ENCODE peak calls at places on chromosomes 11 and 22, in seven cellular contexts. M is progenitor cell of endocrine pancreas, Y is epithelial cell of esophagus, N is upper lobe of left lung, C is IMR-90, Q is bronchial epithelial cell, P is EL. D is an unnamed sample.

GRCh38 chr11:36469063-36469462 is 41.0 kb downstream of the TRAF6 start:
- DNase-seq in M (no peak), P (peak; percentile 59), Q (no peak), C (no peak), N (no peak), Y (no peak), D (no peak)

GRCh38 chr22:44668190-44668885 is 33.7 kb upstream of the PRR5 start:
- DNase-seq in Q (no peak), C (no peak), Y (no peak), N (no peak), M (peak; percentile 31), P (no peak), D (no peak)

GRCh38 chr11:41947392-41947791 is 487.9 kb upstream of the LRRC4C start:
- DNase-seq in Q (no peak), P (no peak), C (no peak), Y (no peak), M (no peak), N (no peak), D (no peak)

GRCh38 chr22:42384506-42384905 is 47.7 kb downstream of the NFAM1 start:
- DNase-seq in Y (no peak), C (no peak), P (no peak), Q (no peak), N (no peak), M (no peak), D (no peak)

GRCh38 chr11:2704356-2704755 is 4.6 kb upstream of the KCNQ1OT1 start:
- DNase-seq in M (no peak), P (no peak), Q (no peak), Y (no peak), N (no peak), C (no peak), D (no peak)

GRCh38 chr11:995058-995751 is 41.3 kb downstream of the MUC6 start:
- DNase-seq in N (no peak), C (no peak), Y (no peak), M (no peak), Q (peak; percentile 2), P (no peak), D (no peak)

GRCh38 chr11:1205121-1205986 is 17.5 kb upstream of the MUC5B start:
- DNase-seq in Y (no peak), M (peak; percentile 8), C (no peak), P (no peak), N (no peak), Q (no peak), D (no peak)

GRCh38 chr11:86487670-86488069 is 113.0 kb downstream of the CCDC81 start:
- DNase-seq in C (no peak), M (no peak), Y (no peak), N (no peak), Q (no peak), P (no peak), D (no peak)

GRCh38 chr11:129440028-129440630 is 64.5 kb downstream of the BARX2 start:
- DNase-seq in P (no peak), N (no peak), M (no peak), Q (peak; percentile 100), C (no peak), Y (peak; percentile 100), D (no peak)

GRCh38 chr22:32411388-32411787 is 659 bp downstream of the RTCB start:
- DNase-seq in Q (peak; percentile 74), Y (peak; percentile 80), C (peak; percentile 40), N (no peak), M (no peak), P (peak; percentile 28), D (no peak)

GRCh38 chr22:50059881-50060262 is 1.8 kb upstream of the TTLL8 start:
- DNase-seq in Q (no peak), M (no peak), Y (no peak), N (no peak), P (no peak), C (no peak), D (no peak)

GRCh38 chr11:35166369-35167360 is 27.7 kb downstream of the CD44 start:
- DNase-seq in Y (peak; percentile 98), N (no peak), Q (peak; percentile 97), P (peak; percentile 99), C (peak; percentile 93), M (no peak), D (peak; percentile 44)

GRCh38 chr11:20113147-20113435 is 47.2 kb downstream of the DBX1 start:
- DNase-seq in C (no peak), M (no peak), Y (peak; percentile 77), Q (peak; percentile 74), P (no peak), N (no peak), D (no peak)

GRCh38 chr11:126413843-126414405 is 58.4 kb downstream of the ST3GAL4 start:
- DNase-seq in P (no peak), N (no peak), M (no peak), Y (no peak), C (no peak), Q (no peak), D (no peak)

GRCh38 chr22:50150161-50151129 is 20.1 kb upstream of the PANX2 start:
- DNase-seq in Q (no peak), P (no peak), C (peak; percentile 35), M (no peak), Y (peak; percentile 22), N (no peak), D (no peak)

GRCh38 chr11:77101043-77101537 is 1.6 kb upstream of the OMP start:
- DNase-seq in C (peak; percentile 30), N (no peak), Q (peak; percentile 17), M (no peak), P (peak; percentile 31), Y (peak; percentile 31), D (no peak)

GRCh38 chr11:44943118-44943517 is 7.6 kb downstream of the TP53I11 start:
- DNase-seq in C (no peak), P (no peak), Q (no peak), N (peak; percentile 84), M (no peak), Y (no peak), D (no peak)

GRCh38 chr11:39346043-39346442 is 2113.4 kb downstream of the LRRC4C start:
- DNase-seq in Q (no peak), C (no peak), P (no peak), Y (no peak), M (no peak), N (no peak), D (no peak)

GRCh38 chr11:133787379-133788103 is 57.8 kb downstream of the SPATA19 start:
- DNase-seq in N (no peak), Y (no peak), P (no peak), M (peak; percentile 30), C (no peak), Q (no peak), D (no peak)

GRCh38 chr11:60849641-60850520 is 5.9 kb downstream of the PTGDR2 start:
- DNase-seq in Q (no peak), M (no peak), Y (no peak), N (no peak), C (no peak), P (no peak), D (no peak)

GRCh38 chr11:126495806-126496205 is 140.3 kb downstream of the ST3GAL4 start:
- DNase-seq in N (no peak), Q (no peak), P (no peak), M (no peak), Y (no peak), C (no peak), D (no peak)

GRCh38 chr22:36829370-36830002 is 12.7 kb upstream of the PVALB start:
- DNase-seq in Q (no peak), N (peak; percentile 78), P (no peak), M (no peak), C (no peak), Y (no peak), D (no peak)

GRCh38 chr11:60987577-60988277 is 16.2 kb downstream of the CD6 start:
- DNase-seq in M (no peak), Q (no peak), C (no peak), Y (no peak), P (no peak), N (no peak), D (no peak)

GRCh38 chr11:772429-773390 is 4.6 kb downstream of the GATD1 start:
- DNase-seq in Q (no peak), Y (no peak), N (no peak), M (no peak), C (no peak), P (no peak), D (peak; percentile 85)

GRCh38 chr22:42296883-42297282 is 26.4 kb upstream of the TCF20 start:
- DNase-seq in N (no peak), Y (no peak), Q (no peak), P (no peak), C (no peak), M (no peak), D (no peak)

GRCh38 chr22:32852346-32853251 is 51.1 kb downstream of the TIMP3 start:
- DNase-seq in Q (no peak), Y (no peak), C (no peak), M (no peak), N (no peak), P (no peak), D (no peak)

GRCh38 chr22:31229402-31230140 is 17.5 kb downstream of the LIMK2 start:
- DNase-seq in Y (no peak), Q (no peak), C (peak; percentile 48), P (peak; percentile 29), M (no peak), N (peak; percentile 70), D (no peak)

GRCh38 chr11:86919557-86920210 is 35.5 kb downstream of the FZD4 start:
- DNase-seq in N (no peak), M (no peak), P (peak; percentile 70), C (peak; percentile 81), Q (peak; percentile 67), Y (peak; percentile 71), D (no peak)

GRCh38 chr11:64729851-64730382 is 6.9 kb upstream of the NRXN2 start:
- DNase-seq in Y (peak; percentile 29), P (peak; percentile 34), C (no peak), Q (no peak), M (no peak), N (no peak), D (no peak)

GRCh38 chr11:76805206-76805913 is 22.2 kb downstream of the TSKU start:
- DNase-seq in M (no peak), Q (peak; percentile 48), N (peak; percentile 34), P (no peak), C (peak; percentile 60), Y (peak; percentile 51), D (no peak)

GRCh38 chr11:2679011-2679676 is 20.6 kb downstream of the KCNQ1OT1 start:
- DNase-seq in Q (no peak), P (no peak), N (no peak), Y (no peak), M (no peak), C (no peak), D (no peak)

GRCh38 chr11:114237321-114238280 is 58.6 kb upstream of the NNMT start:
- DNase-seq in P (no peak), C (peak; percentile 2), Q (no peak), N (no peak), M (no peak), Y (no peak), D (no peak)

GRCh38 chr22:43832393-43833265 is 20.5 kb upstream of the EFCAB6 start:
- DNase-seq in N (no peak), Q (no peak), C (no peak), P (no peak), M (no peak), Y (no peak), D (no peak)

GRCh38 chr11:77636738-77637344 is 753 bp downstream of the CLNS1A start:
- DNase-seq in M (no peak), Y (no peak), Q (no peak), C (no peak), P (no peak), N (no peak), D (no peak)

GRCh38 chr11:34869425-34869824 is 46.8 kb downstream of the APIP start:
- DNase-seq in N (no peak), M (no peak), C (no peak), Q (no peak), P (no peak), Y (no peak), D (no peak)

GRCh38 chr11:11624926-11625325 is 3.1 kb upstream of the GALNT18 start:
- DNase-seq in Q (no peak), M (no peak), Y (no peak), N (no peak), P (no peak), C (no peak), D (no peak)